ENCODE peak calls at places on chromosomes 5 and 9, in four cellular contexts. One of them, this sample, is unnamed.

GRCh38 chr5:10301842-10302610 is 5.7 kb downstream of the CMBL start:
- DNase-seq in body of pancreas: peak; percentile 98
- DNase-seq in cardiac muscle cell: no peak
- DNase-seq in CD8-positive, alpha-beta T cell: no peak
- DNase-seq in this sample: peak; percentile 91

GRCh38 chr9:89274838-89275237 is 36.2 kb upstream of the CKS2 start:
- DNase-seq in cardiac muscle cell: no peak
- DNase-seq in body of pancreas: no peak
- DNase-seq in CD8-positive, alpha-beta T cell: no peak
- DNase-seq in this sample: no peak

GRCh38 chr5:21834863-21835262 is 1018.3 kb downstream of the CDH12 start:
- DNase-seq in cardiac muscle cell: no peak
- DNase-seq in body of pancreas: no peak
- DNase-seq in CD8-positive, alpha-beta T cell: no peak
- DNase-seq in this sample: no peak

GRCh38 chr9:259405-260404 is 45.0 kb downstream of the DOCK8 start:
- DNase-seq in body of pancreas: no peak
- DNase-seq in cardiac muscle cell: no peak
- DNase-seq in CD8-positive, alpha-beta T cell: no peak
- DNase-seq in this sample: no peak

GRCh38 chr5:104540448-104540847 is 977.9 kb upstream of the NUDT12 start:
- DNase-seq in body of pancreas: peak; percentile 42
- DNase-seq in CD8-positive, alpha-beta T cell: no peak
- DNase-seq in cardiac muscle cell: no peak
- DNase-seq in this sample: no peak

GRCh38 chr5:171600736-171601265 is 181.4 kb downstream of the FGF18 start:
- DNase-seq in cardiac muscle cell: no peak
- DNase-seq in CD8-positive, alpha-beta T cell: no peak
- DNase-seq in body of pancreas: no peak
- DNase-seq in this sample: no peak

GRCh38 chr5:69024241-69024651 is 69.6 kb upstream of the SLC30A5 start:
- DNase-seq in cardiac muscle cell: peak; percentile 65
- DNase-seq in CD8-positive, alpha-beta T cell: no peak
- DNase-seq in body of pancreas: peak; percentile 25
- DNase-seq in this sample: no peak

GRCh38 chr9:2216591-2216990 is 201.4 kb downstream of the SMARCA2 start:
- DNase-seq in cardiac muscle cell: no peak
- DNase-seq in CD8-positive, alpha-beta T cell: no peak
- DNase-seq in body of pancreas: no peak
- DNase-seq in this sample: no peak

GRCh38 chr5:71887680-71888079 is 168.6 kb downstream of the CARTPT start:
- DNase-seq in cardiac muscle cell: peak; percentile 49
- DNase-seq in body of pancreas: no peak
- DNase-seq in CD8-positive, alpha-beta T cell: no peak
- DNase-seq in this sample: no peak

GRCh38 chr5:92332039-92332438 is 948.9 kb upstream of the ARRDC3 start:
- DNase-seq in CD8-positive, alpha-beta T cell: no peak
- DNase-seq in cardiac muscle cell: no peak
- DNase-seq in body of pancreas: no peak
- DNase-seq in this sample: no peak

GRCh38 chr5:65927497-65928340 is 1.3 kb downstream of the ERBIN start:
- DNase-seq in body of pancreas: no peak
- DNase-seq in CD8-positive, alpha-beta T cell: no peak
- DNase-seq in cardiac muscle cell: peak; percentile 58
- DNase-seq in this sample: peak; percentile 42
- H3K27ac ChIP-seq in body of pancreas: peak overlapping the region; percentile 100
- H3K27ac ChIP-seq in CD8-positive, alpha-beta T cell: peak overlapping the region; percentile 84
- H3K27ac ChIP-seq in cardiac muscle cell: peak overlapping the region; percentile 97
- H3K27ac ChIP-seq in this sample: peak overlapping the region; percentile 100

GRCh38 chr5:88666761-88667186 is 216.2 kb downstream of the MEF2C start:
- DNase-seq in CD8-positive, alpha-beta T cell: no peak
- DNase-seq in cardiac muscle cell: no peak
- DNase-seq in body of pancreas: no peak
- DNase-seq in this sample: no peak
- H3K4me1 ChIP-seq in CD8-positive, alpha-beta T cell: peaks cover 19% of the 10 kb centered on the region
- H3K4me1 ChIP-seq in cardiac muscle cell: no peaks in the 10 kb centered on the region
- H3K4me1 ChIP-seq in body of pancreas: peaks cover 11% of the 10 kb centered on the region
- H3K4me1 ChIP-seq in this sample: no peaks in the 10 kb centered on the region

GRCh38 chr5:76197726-76198125 is 114.5 kb downstream of the SV2C start:
- DNase-seq in cardiac muscle cell: no peak
- DNase-seq in CD8-positive, alpha-beta T cell: no peak
- DNase-seq in body of pancreas: no peak
- DNase-seq in this sample: no peak
- H3K27ac ChIP-seq in cardiac muscle cell: no peak overlapping the region
- H3K27ac ChIP-seq in CD8-positive, alpha-beta T cell: no peak overlapping the region
- H3K27ac ChIP-seq in body of pancreas: no peak overlapping the region
- H3K27ac ChIP-seq in this sample: no peak overlapping the region

GRCh38 chr5:1794896-1795290 is 4.7 kb downstream of the MRPL36 start:
- DNase-seq in cardiac muscle cell: no peak
- DNase-seq in CD8-positive, alpha-beta T cell: no peak
- DNase-seq in body of pancreas: no peak
- DNase-seq in this sample: no peak

GRCh38 chr5:1792842-1793266 is 6.8 kb downstream of the MRPL36 start:
- DNase-seq in CD8-positive, alpha-beta T cell: peak; percentile 87
- DNase-seq in body of pancreas: no peak
- DNase-seq in cardiac muscle cell: no peak
- DNase-seq in this sample: no peak

GRCh38 chr5:1791176-1791575 is 8.5 kb downstream of the MRPL36 start:
- DNase-seq in cardiac muscle cell: no peak
- DNase-seq in CD8-positive, alpha-beta T cell: no peak
- DNase-seq in body of pancreas: no peak
- DNase-seq in this sample: no peak

GRCh38 chr5:1793966-1794895 is 5.4 kb downstream of the MRPL36 start:
- DNase-seq in body of pancreas: no peak
- DNase-seq in CD8-positive, alpha-beta T cell: no peak
- DNase-seq in cardiac muscle cell: no peak
- DNase-seq in this sample: no peak

GRCh38 chr5:1793301-1793740 is 6.3 kb downstream of the MRPL36 start:
- DNase-seq in CD8-positive, alpha-beta T cell: no peak
- DNase-seq in cardiac muscle cell: no peak
- DNase-seq in body of pancreas: no peak
- DNase-seq in this sample: no peak
- H3K4me1 ChIP-seq in CD8-positive, alpha-beta T cell: peaks cover 65% of the 10 kb centered on the region
- H3K4me1 ChIP-seq in cardiac muscle cell: peaks cover 12% of the 10 kb centered on the region
- H3K4me1 ChIP-seq in body of pancreas: peaks cover 11% of the 10 kb centered on the region
- H3K4me1 ChIP-seq in this sample: no peaks in the 10 kb centered on the region

GRCh38 chr9:125466356-125466855 is 204.8 kb downstream of the GAPVD1 start:
- DNase-seq in cardiac muscle cell: no peak
- DNase-seq in body of pancreas: no peak
- DNase-seq in CD8-positive, alpha-beta T cell: no peak
- DNase-seq in this sample: no peak
- H3K27ac ChIP-seq in cardiac muscle cell: peak overlapping the region; percentile 74
- H3K27ac ChIP-seq in body of pancreas: no peak overlapping the region
- H3K27ac ChIP-seq in CD8-positive, alpha-beta T cell: no peak overlapping the region
- H3K27ac ChIP-seq in this sample: no peak overlapping the region

GRCh38 chr5:131756942-131757341 is 39.9 kb downstream of the FNIP1 start:
- DNase-seq in CD8-positive, alpha-beta T cell: no peak
- DNase-seq in body of pancreas: no peak
- DNase-seq in cardiac muscle cell: no peak
- DNase-seq in this sample: no peak

GRCh38 chr5:131760793-131761192 is 36.0 kb downstream of the FNIP1 start:
- DNase-seq in cardiac muscle cell: no peak
- DNase-seq in body of pancreas: no peak
- DNase-seq in CD8-positive, alpha-beta T cell: no peak
- DNase-seq in this sample: no peak

GRCh38 chr5:131757830-131758519 is 38.8 kb downstream of the FNIP1 start:
- DNase-seq in CD8-positive, alpha-beta T cell: no peak
- DNase-seq in cardiac muscle cell: no peak
- DNase-seq in body of pancreas: no peak
- DNase-seq in this sample: no peak

GRCh38 chr5:131758520-131758900 is 38.3 kb downstream of the FNIP1 start:
- DNase-seq in CD8-positive, alpha-beta T cell: no peak
- DNase-seq in cardiac muscle cell: peak; percentile 28
- DNase-seq in body of pancreas: no peak
- DNase-seq in this sample: no peak

DNA sequence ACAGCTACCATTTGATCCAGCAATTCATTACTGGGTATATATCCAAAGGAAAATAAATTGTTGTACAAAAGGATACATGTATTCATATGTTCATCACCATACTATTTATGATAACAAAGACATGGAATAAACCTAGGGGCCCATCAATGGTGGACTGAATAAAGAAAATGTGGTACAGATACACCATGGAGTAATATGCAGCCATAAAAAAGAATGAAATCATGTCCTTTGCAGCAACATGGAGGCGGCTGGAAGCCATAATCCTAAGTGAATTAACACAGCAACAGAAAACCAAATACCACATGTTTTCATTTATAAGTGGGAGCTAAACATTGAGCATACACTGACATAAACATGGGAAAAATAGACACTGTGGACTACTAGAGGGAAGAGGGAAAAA is 37.1 kb downstream of the FNIP1 start:
- DNase-seq in CD8-positive, alpha-beta T cell: no peak
- DNase-seq in body of pancreas: no peak
- DNase-seq in cardiac muscle cell: no peak
- DNase-seq in this sample: no peak
- H3K4me1 ChIP-seq in CD8-positive, alpha-beta T cell: peaks cover 7% of the 10 kb centered on the region
- H3K4me1 ChIP-seq in body of pancreas: peaks cover 23% of the 10 kb centered on the region
- H3K4me1 ChIP-seq in cardiac muscle cell: peaks cover 29% of the 10 kb centered on the region
- H3K4me1 ChIP-seq in this sample: peaks cover 3% of the 10 kb centered on the region

GRCh38 chr9:113480612-113481011 is 17.1 kb downstream of the RGS3 start:
- DNase-seq in cardiac muscle cell: no peak
- DNase-seq in body of pancreas: peak; percentile 3
- DNase-seq in CD8-positive, alpha-beta T cell: peak; percentile 42
- DNase-seq in this sample: no peak

GRCh38 chr9:113482991-113483675 is 19.6 kb downstream of the RGS3 start:
- DNase-seq in cardiac muscle cell: no peak
- DNase-seq in body of pancreas: peak; percentile 4
- DNase-seq in CD8-positive, alpha-beta T cell: no peak
- DNase-seq in this sample: no peak

GRCh38 chr9:113482341-113482740 is 18.8 kb downstream of the RGS3 start:
- DNase-seq in CD8-positive, alpha-beta T cell: peak; percentile 9
- DNase-seq in body of pancreas: peak; percentile 3
- DNase-seq in cardiac muscle cell: no peak
- DNase-seq in this sample: no peak

GRCh38 chr9:113479150-113479761 is 15.7 kb downstream of the RGS3 start:
- DNase-seq in body of pancreas: no peak
- DNase-seq in CD8-positive, alpha-beta T cell: peak; percentile 63
- DNase-seq in cardiac muscle cell: no peak
- DNase-seq in this sample: no peak

DNA sequence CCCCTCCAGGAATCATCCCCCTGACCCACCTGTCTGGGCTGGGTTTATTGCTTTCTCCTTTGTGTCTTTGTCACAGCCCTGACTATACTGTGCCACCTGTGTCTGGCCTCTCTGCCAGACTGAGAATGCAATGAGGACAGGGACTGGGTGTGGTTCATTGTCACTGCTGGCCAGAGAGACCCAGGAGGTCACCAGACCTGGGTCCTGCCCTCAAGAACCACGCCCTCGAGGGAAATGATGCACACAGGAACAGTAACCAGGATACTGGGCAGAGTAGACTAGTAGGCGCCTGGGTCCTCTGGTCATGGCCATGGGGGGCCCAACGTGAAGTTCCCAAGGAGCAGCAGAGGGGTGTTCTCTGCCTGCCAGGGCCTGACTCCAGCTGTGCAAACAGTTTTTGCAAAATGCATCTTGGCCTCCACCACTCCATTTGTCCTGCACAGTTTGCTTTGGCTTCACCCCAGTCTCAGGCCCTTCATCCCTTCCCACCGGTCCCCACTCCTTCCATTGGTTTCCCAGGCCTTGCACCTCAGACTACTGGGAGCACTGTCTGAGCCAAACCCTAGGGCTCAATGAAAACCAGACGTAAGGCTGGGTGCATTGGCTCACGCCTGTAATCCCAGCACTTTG is 17.8 kb downstream of the RGS3 start:
- DNase-seq in CD8-positive, alpha-beta T cell: peak; percentile 43
- DNase-seq in cardiac muscle cell: no peak
- DNase-seq in body of pancreas: peak; percentile 73
- DNase-seq in this sample: peak; percentile 78
- H3K27ac ChIP-seq in CD8-positive, alpha-beta T cell: no peak overlapping the region
- H3K27ac ChIP-seq in cardiac muscle cell: no peak overlapping the region
- H3K27ac ChIP-seq in body of pancreas: no peak overlapping the region
- H3K27ac ChIP-seq in this sample: no peak overlapping the region

GRCh38 chr9:98964201-98964600 is 20.5 kb downstream of the COL15A1 start:
- DNase-seq in CD8-positive, alpha-beta T cell: no peak
- DNase-seq in body of pancreas: no peak
- DNase-seq in cardiac muscle cell: no peak
- DNase-seq in this sample: no peak

GRCh38 chr9:98967680-98968079 is 24.0 kb downstream of the COL15A1 start:
- DNase-seq in cardiac muscle cell: no peak
- DNase-seq in body of pancreas: no peak
- DNase-seq in CD8-positive, alpha-beta T cell: no peak
- DNase-seq in this sample: no peak

GRCh38 chr9:98968596-98969337 is 25.1 kb downstream of the COL15A1 start:
- DNase-seq in body of pancreas: no peak
- DNase-seq in cardiac muscle cell: no peak
- DNase-seq in CD8-positive, alpha-beta T cell: no peak
- DNase-seq in this sample: no peak

GRCh38 chr9:98964911-98965336 is 21.2 kb downstream of the COL15A1 start:
- DNase-seq in body of pancreas: no peak
- DNase-seq in CD8-positive, alpha-beta T cell: no peak
- DNase-seq in cardiac muscle cell: no peak
- DNase-seq in this sample: no peak

DNA sequence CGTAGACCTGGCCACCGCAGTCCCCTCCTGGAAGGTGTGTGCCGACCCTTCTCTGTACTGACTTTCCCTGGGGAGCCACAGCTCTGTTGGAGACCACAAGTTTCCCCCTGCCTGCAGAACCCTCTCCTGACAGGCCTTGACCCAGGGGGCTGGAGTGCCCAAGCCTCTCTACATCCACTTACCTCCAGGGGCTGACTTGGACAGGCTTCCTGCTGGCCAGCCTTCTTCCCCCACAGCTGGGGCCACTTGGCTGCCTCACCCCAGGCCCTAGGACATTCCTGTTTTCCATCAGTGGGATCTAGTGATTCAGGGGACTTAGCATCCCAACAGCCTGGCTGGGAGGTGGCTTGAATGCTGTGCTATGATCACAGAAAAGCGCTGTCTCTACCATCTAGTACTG is 23.6 kb downstream of the COL15A1 start:
- DNase-seq in cardiac muscle cell: no peak
- DNase-seq in body of pancreas: no peak
- DNase-seq in CD8-positive, alpha-beta T cell: no peak
- DNase-seq in this sample: no peak
- H3K4me1 ChIP-seq in cardiac muscle cell: no peaks in the 10 kb centered on the region
- H3K4me1 ChIP-seq in body of pancreas: no peaks in the 10 kb centered on the region
- H3K4me1 ChIP-seq in CD8-positive, alpha-beta T cell: no peaks in the 10 kb centered on the region
- H3K4me1 ChIP-seq in this sample: no peaks in the 10 kb centered on the region

GRCh38 chr9:33924978-33925797 is 108.2 kb downstream of the UBE2R2 start:
- DNase-seq in body of pancreas: peak; percentile 66
- DNase-seq in cardiac muscle cell: peak; percentile 64
- DNase-seq in CD8-positive, alpha-beta T cell: no peak
- DNase-seq in this sample: peak; percentile 51
- H3K27ac ChIP-seq in body of pancreas: no peak overlapping the region
- H3K27ac ChIP-seq in cardiac muscle cell: peak overlapping the region; percentile 60
- H3K27ac ChIP-seq in CD8-positive, alpha-beta T cell: no peak overlapping the region
- H3K27ac ChIP-seq in this sample: no peak overlapping the region

GRCh38 chr9:124283232-124283814 is 25.6 kb downstream of the NEK6 start:
- DNase-seq in CD8-positive, alpha-beta T cell: no peak
- DNase-seq in cardiac muscle cell: no peak
- DNase-seq in body of pancreas: no peak
- DNase-seq in this sample: no peak
- H3K4me1 ChIP-seq in CD8-positive, alpha-beta T cell: peaks cover 15% of the 10 kb centered on the region
- H3K4me1 ChIP-seq in cardiac muscle cell: no peaks in the 10 kb centered on the region
- H3K4me1 ChIP-seq in body of pancreas: peaks cover 69% of the 10 kb centered on the region
- H3K4me1 ChIP-seq in this sample: peaks cover 16% of the 10 kb centered on the region

This sample was measured in prostate gland.